ENCODE peak calls at places on chromosomes 12 and 14, in six cellular contexts. F, L, B, W, G and Y are unnamed samples.
A peak's percentile ranks its signal among the peaks of the same experiment; 100 is the strongest.

GRCh38 chr12:75599061-75599460 is 87.7 kb upstream of the KRR1 start:
- DNase-seq in L (no peak), B (no peak), W (no peak), F (no peak), G (no peak), Y (no peak)

GRCh38 chr12:82650627-82651337 is 35.9 kb upstream of the TMTC2 start:
- DNase-seq in B (peak; percentile 64), G (no peak), W (no peak), L (no peak), F (no peak), Y (no peak)

GRCh38 chr14:101018561-101019290 is 115.2 kb upstream of the RTL1 start:
- DNase-seq in F (peak; percentile 1), L (no peak), W (no peak), G (peak; percentile 10), B (no peak), Y (no peak)

GRCh38 chr14:52944267-52944666 is 6.6 kb downstream of the FERMT2 start:
- DNase-seq in L (no peak), F (no peak), B (no peak), W (no peak), G (no peak), Y (no peak)

GRCh38 chr14:57485635-57486034 is 8.0 kb downstream of the CCDC198 start:
- DNase-seq in L (no peak), F (no peak), B (no peak), W (no peak), G (no peak), Y (no peak)

GRCh38 chr14:64701660-64702059 is 2.6 kb upstream of the PLEKHG3 start:
- DNase-seq in W (no peak), L (no peak), B (peak; percentile 68), G (no peak), F (no peak), Y (no peak)

GRCh38 chr12:101372431-101372830 is 35.1 kb downstream of the ARL1 start:
- DNase-seq in F (no peak), G (no peak), W (no peak), B (no peak), L (no peak), Y (no peak)

GRCh38 chr12:65826513-65827171 is 2.4 kb downstream of the HMGA2 start:
- DNase-seq in L (peak; percentile 67), F (no peak), B (peak; percentile 47), W (peak; percentile 57), G (no peak), Y (no peak)

GRCh38 chr12:113392988-113393579 is 10.6 kb downstream of the SDS start:
- DNase-seq in F (peak; percentile 96), G (peak; percentile 99), W (peak; percentile 44), B (peak; percentile 92), L (no peak), Y (no peak)

GRCh38 chr14:84760506-84760905 is 769.4 kb upstream of the FLRT2 start:
- DNase-seq in L (no peak), W (no peak), F (no peak), B (no peak), G (no peak), Y (no peak)

GRCh38 chr12:128078311-128078851 is 188.6 kb upstream of the TMEM132C start:
- DNase-seq in L (no peak), F (no peak), W (peak; percentile 21), G (no peak), B (no peak), Y (peak; percentile 29)

GRCh38 chr12:125193798-125194562 is 128.7 kb downstream of the AACS start:
- DNase-seq in G (peak; percentile 71), B (peak; percentile 81), W (no peak), F (peak; percentile 60), L (peak; percentile 24), Y (no peak)

GRCh38 chr14:64549805-64550538 is at the start of gene PPP1R36:
- DNase-seq in F (peak; percentile 74), B (peak; percentile 62), W (peak; percentile 30), L (no peak), G (peak; percentile 42), Y (no peak)

GRCh38 chr14:32202468-32202865 is 602 bp downstream of the RNU6-8 start:
- DNase-seq in F (no peak), G (no peak), W (peak; percentile 68), B (peak; percentile 52), L (peak; percentile 21), Y (peak; percentile 32)

GRCh38 chr12:101954681-101955080 is 77.3 kb downstream of the DRAM1 start:
- DNase-seq in G (no peak), L (no peak), B (peak; percentile 6), W (no peak), F (no peak), Y (no peak)

GRCh38 chr12:16347391-16348298 is at the start of gene MGST1:
- DNase-seq in G (peak; percentile 95), B (peak; percentile 96), W (peak; percentile 64), L (peak; percentile 59), F (peak; percentile 87), Y (peak; percentile 89)

DNA sequence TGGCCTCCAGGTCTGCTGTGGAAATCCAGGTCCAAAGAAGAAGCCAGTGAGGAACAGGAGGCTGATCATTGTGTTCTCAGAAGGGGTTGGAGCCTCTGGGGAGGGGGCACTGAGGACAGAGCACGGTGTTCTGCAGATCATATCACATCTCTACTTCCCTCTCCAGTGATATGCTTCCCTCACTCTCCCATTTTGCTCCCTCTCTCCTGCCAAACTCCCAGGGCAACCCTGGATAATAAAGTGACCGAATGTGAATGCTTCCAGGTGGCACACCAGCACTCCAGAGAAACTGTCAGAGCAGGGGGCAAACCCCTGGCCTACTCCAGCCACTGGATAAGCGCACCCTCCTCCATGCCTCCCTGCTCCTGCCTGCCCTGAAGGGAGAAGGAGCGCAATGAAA is 57.8 kb downstream of the DPF3 start:
- DNase-seq in W (no peak), F (no peak), L (no peak), G (no peak), B (no peak), Y (no peak)
- H2BK15ac ChIP-seq in W (no peak overlapping the region), F (no peak overlapping the region), L (no peak overlapping the region), G (no peak overlapping the region), B (no peak overlapping the region), Y (no peak overlapping the region)

DNA sequence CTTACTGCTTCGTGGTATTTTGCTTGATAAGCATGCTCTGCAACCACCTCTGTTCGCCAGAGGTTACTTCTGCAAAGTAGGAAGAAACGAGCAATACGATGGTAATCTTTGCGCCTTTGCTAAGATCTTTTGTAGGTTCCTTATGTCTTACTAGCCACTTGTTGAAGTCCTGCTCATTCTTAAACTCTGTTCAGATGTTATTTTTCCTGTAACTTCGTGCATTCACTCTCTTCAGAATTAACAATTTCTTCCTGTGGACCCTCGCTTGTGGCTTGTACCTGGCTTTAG is 786 bp upstream of the M6PR start:
- DNase-seq in G (no peak), L (no peak), F (no peak), W (no peak), B (no peak), Y (no peak)
- H3K4me1 ChIP-seq in G (no peaks in the 10 kb centered on the region), L (no peaks in the 10 kb centered on the region), F (no peaks in the 10 kb centered on the region), W (no peaks in the 10 kb centered on the region), B (no peaks in the 10 kb centered on the region), Y (no peaks in the 10 kb centered on the region)

GRCh38 chr12:71755146-71755892 is 656 bp downstream of the RAB21 start:
- DNase-seq in L (peak; percentile 73), W (peak; percentile 80), G (no peak), F (no peak), B (peak; percentile 50), Y (no peak)

GRCh38 chr12:71760471-71760870 is 5.8 kb downstream of the RAB21 start:
- DNase-seq in W (no peak), B (no peak), G (no peak), L (no peak), F (no peak), Y (no peak)

GRCh38 chr12:71763682-71764379 is 9.2 kb downstream of the RAB21 start:
- DNase-seq in W (no peak), B (no peak), G (no peak), L (no peak), F (no peak), Y (no peak)

GRCh38 chr12:71756054-71756675 is 1.5 kb downstream of the RAB21 start:
- DNase-seq in B (no peak), F (no peak), L (no peak), G (no peak), W (no peak), Y (no peak)

GRCh38 chr12:71759941-71760340 is 5.3 kb downstream of the RAB21 start:
- DNase-seq in G (no peak), L (no peak), W (no peak), F (no peak), B (no peak), Y (no peak)
- H3K4ac ChIP-seq in G (no peak overlapping the region), L (no peak overlapping the region), W (no peak overlapping the region), F (no peak overlapping the region), B (no peak overlapping the region), Y (no peak overlapping the region)

DNA sequence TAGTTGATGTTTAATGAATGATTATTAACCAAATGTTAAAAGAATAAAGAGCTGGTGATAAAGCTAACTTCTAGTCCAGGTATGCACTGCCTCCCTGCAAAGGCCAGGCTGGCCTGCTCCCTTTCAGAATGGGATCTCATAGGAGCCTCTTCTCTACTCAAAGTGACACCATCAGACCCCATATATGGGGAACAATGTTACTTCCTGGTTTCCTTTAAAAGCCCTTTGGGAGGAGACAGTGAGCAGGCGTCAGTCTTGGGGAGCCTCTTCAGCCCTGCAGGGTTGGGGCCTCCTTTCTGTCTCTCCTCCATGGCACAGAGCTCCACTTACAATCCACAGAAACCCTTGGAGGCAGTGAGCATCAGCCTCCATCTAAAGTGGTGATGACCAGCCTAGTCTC is 17.3 kb upstream of the GPRC5A start:
- DNase-seq in F (no peak), B (no peak), G (no peak), L (no peak), W (no peak), Y (no peak)
- H2BK15ac ChIP-seq in F (no peak overlapping the region), B (no peak overlapping the region), G (no peak overlapping the region), L (peak overlapping the region; percentile 86), W (no peak overlapping the region), Y (no peak overlapping the region)

DNA sequence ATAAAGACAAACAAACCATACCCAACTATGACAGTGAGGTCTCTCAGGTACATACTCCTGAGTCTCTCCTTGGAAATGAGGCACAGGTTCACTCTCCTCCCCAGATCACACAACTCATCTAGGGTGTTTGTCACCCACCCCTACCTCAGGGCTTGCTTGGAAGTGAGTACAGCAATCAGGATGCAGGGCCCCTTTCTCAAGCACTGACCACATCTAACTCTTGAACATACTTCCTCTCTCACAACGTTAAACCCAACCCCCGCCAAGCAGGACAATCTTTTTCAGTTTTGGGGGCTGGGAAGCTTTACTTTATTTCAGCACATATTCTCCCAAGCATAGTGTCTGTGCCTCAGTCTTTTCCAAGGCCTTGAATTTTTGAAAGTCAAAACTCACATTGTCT is 2.5 kb upstream of the GPR65 start:
- DNase-seq in W (no peak), B (no peak), G (no peak), L (no peak), F (no peak), Y (no peak)
- H3K4me1 ChIP-seq in W (no peaks in the 10 kb centered on the region), B (no peaks in the 10 kb centered on the region), G (no peaks in the 10 kb centered on the region), L (no peaks in the 10 kb centered on the region), F (no peaks in the 10 kb centered on the region), Y (no peaks in the 10 kb centered on the region)

GRCh38 chr12:120438495-120439198 is 734 bp downstream of the COX6A1 start:
- DNase-seq in W (peak; percentile 11), G (no peak), F (no peak), B (no peak), L (no peak), Y (no peak)
- H3K4ac ChIP-seq in W (no peak overlapping the region), G (no peak overlapping the region), F (no peak overlapping the region), B (no peak overlapping the region), L (peak overlapping the region; percentile 5), Y (no peak overlapping the region)